ENCODE peak calls at places on chromosomes 12 and 14, in ten cellular contexts. One of them, this sample, is unnamed.

GRCh38 chr14:103380719-103381377 is 4.4 kb upstream of the MARK3 start:
- DNase-seq in choroid plexus epithelial cell: no peak
- DNase-seq in effector memory CD4-positive, alpha-beta T cell: no peak
- DNase-seq in mammary epithelial cell: no peak
- DNase-seq in tibial artery: no peak
- DNase-seq in psoas muscle: no peak
- DNase-seq in aorta: no peak
- DNase-seq in heart right ventricle: no peak
- DNase-seq in fibroblast of mammary gland: peak
- DNase-seq in mesenchymal stem cell: no peak
- DNase-seq in this sample: no peak

GRCh38 chr14:22472935-22473854 is 115.8 kb downstream of the DAD1 start:
- DNase-seq in choroid plexus epithelial cell: peak
- DNase-seq in effector memory CD4-positive, alpha-beta T cell: no peak
- DNase-seq in mammary epithelial cell: peak
- DNase-seq in tibial artery: peak
- DNase-seq in psoas muscle: no peak
- DNase-seq in aorta: no peak
- DNase-seq in heart right ventricle: no peak
- DNase-seq in fibroblast of mammary gland: peak
- DNase-seq in mesenchymal stem cell: peak
- DNase-seq in this sample: peak

GRCh38 chr14:69355955-69356321 is 42.2 kb downstream of the ERH start:
- DNase-seq in choroid plexus epithelial cell: peak
- DNase-seq in effector memory CD4-positive, alpha-beta T cell: no peak
- DNase-seq in mammary epithelial cell: no peak
- DNase-seq in tibial artery: peak
- DNase-seq in psoas muscle: peak
- DNase-seq in aorta: no peak
- DNase-seq in heart right ventricle: no peak
- DNase-seq in fibroblast of mammary gland: peak
- DNase-seq in mesenchymal stem cell: peak
- DNase-seq in this sample: peak

GRCh38 chr14:71165121-71165574 is 257.9 kb downstream of the PCNX1 start:
- DNase-seq in choroid plexus epithelial cell: no peak
- DNase-seq in effector memory CD4-positive, alpha-beta T cell: no peak
- DNase-seq in mammary epithelial cell: peak
- DNase-seq in tibial artery: no peak
- DNase-seq in psoas muscle: peak
- DNase-seq in aorta: no peak
- DNase-seq in heart right ventricle: no peak
- DNase-seq in fibroblast of mammary gland: no peak
- DNase-seq in mesenchymal stem cell: peak
- DNase-seq in this sample: no peak

GRCh38 chr14:51394391-51394790 is 154.3 kb downstream of the TMX1 start:
- DNase-seq in choroid plexus epithelial cell: peak
- DNase-seq in effector memory CD4-positive, alpha-beta T cell: no peak
- DNase-seq in mammary epithelial cell: no peak
- DNase-seq in tibial artery: no peak
- DNase-seq in psoas muscle: no peak
- DNase-seq in aorta: no peak
- DNase-seq in heart right ventricle: no peak
- DNase-seq in fibroblast of mammary gland: peak
- DNase-seq in mesenchymal stem cell: peak
- DNase-seq in this sample: no peak

GRCh38 chr12:104219361-104219892 is 3.8 kb downstream of the TXNRD1 start:
- DNase-seq in choroid plexus epithelial cell: peak
- DNase-seq in effector memory CD4-positive, alpha-beta T cell: no peak
- DNase-seq in mammary epithelial cell: peak
- DNase-seq in tibial artery: no peak
- DNase-seq in psoas muscle: no peak
- DNase-seq in aorta: no peak
- DNase-seq in heart right ventricle: no peak
- DNase-seq in fibroblast of mammary gland: peak
- DNase-seq in mesenchymal stem cell: peak
- DNase-seq in this sample: peak

GRCh38 chr12:86838709-86839108 is 582.5 kb upstream of the MGAT4C start:
- DNase-seq in choroid plexus epithelial cell: peak
- DNase-seq in effector memory CD4-positive, alpha-beta T cell: no peak
- DNase-seq in mammary epithelial cell: no peak
- DNase-seq in tibial artery: peak
- DNase-seq in psoas muscle: no peak
- DNase-seq in aorta: no peak
- DNase-seq in heart right ventricle: no peak
- DNase-seq in fibroblast of mammary gland: no peak
- DNase-seq in mesenchymal stem cell: no peak
- DNase-seq in this sample: no peak

GRCh38 chr14:37122288-37122687 is 50.1 kb downstream of the SLC25A21 start:
- DNase-seq in choroid plexus epithelial cell: peak
- DNase-seq in effector memory CD4-positive, alpha-beta T cell: no peak
- DNase-seq in mammary epithelial cell: peak
- DNase-seq in tibial artery: no peak
- DNase-seq in psoas muscle: no peak
- DNase-seq in aorta: no peak
- DNase-seq in heart right ventricle: no peak
- DNase-seq in fibroblast of mammary gland: peak
- DNase-seq in mesenchymal stem cell: peak
- DNase-seq in this sample: no peak

GRCh38 chr12:24861751-24862575 is 86.9 kb downstream of the BCAT1 start:
- DNase-seq in choroid plexus epithelial cell: peak
- DNase-seq in effector memory CD4-positive, alpha-beta T cell: no peak
- DNase-seq in mammary epithelial cell: peak
- DNase-seq in tibial artery: no peak
- DNase-seq in psoas muscle: no peak
- DNase-seq in aorta: no peak
- DNase-seq in heart right ventricle: no peak
- DNase-seq in fibroblast of mammary gland: no peak
- DNase-seq in mesenchymal stem cell: peak
- DNase-seq in this sample: peak

GRCh38 chr14:32947792-32948191 is 9.1 kb downstream of the NPAS3 start:
- DNase-seq in choroid plexus epithelial cell: no peak
- DNase-seq in effector memory CD4-positive, alpha-beta T cell: no peak
- DNase-seq in mammary epithelial cell: no peak
- DNase-seq in tibial artery: no peak
- DNase-seq in psoas muscle: no peak
- DNase-seq in aorta: no peak
- DNase-seq in heart right ventricle: no peak
- DNase-seq in fibroblast of mammary gland: no peak
- DNase-seq in mesenchymal stem cell: no peak
- DNase-seq in this sample: no peak

GRCh38 chr12:28936221-28936620 is 212.9 kb upstream of the FAR2 start:
- DNase-seq in choroid plexus epithelial cell: no peak
- DNase-seq in effector memory CD4-positive, alpha-beta T cell: no peak
- DNase-seq in mammary epithelial cell: no peak
- DNase-seq in tibial artery: no peak
- DNase-seq in psoas muscle: no peak
- DNase-seq in aorta: no peak
- DNase-seq in heart right ventricle: no peak
- DNase-seq in fibroblast of mammary gland: no peak
- DNase-seq in mesenchymal stem cell: no peak
- DNase-seq in this sample: no peak

GRCh38 chr12:70661762-70662161 is 24.5 kb upstream of the PTPRB start:
- DNase-seq in choroid plexus epithelial cell: peak
- DNase-seq in effector memory CD4-positive, alpha-beta T cell: no peak
- DNase-seq in mammary epithelial cell: peak
- DNase-seq in tibial artery: no peak
- DNase-seq in psoas muscle: no peak
- DNase-seq in aorta: no peak
- DNase-seq in heart right ventricle: no peak
- DNase-seq in fibroblast of mammary gland: peak
- DNase-seq in mesenchymal stem cell: peak
- DNase-seq in this sample: peak

GRCh38 chr12:94012508-94013044 is 135.8 kb upstream of the PLXNC1 start:
- DNase-seq in choroid plexus epithelial cell: no peak
- DNase-seq in effector memory CD4-positive, alpha-beta T cell: no peak
- DNase-seq in mammary epithelial cell: no peak
- DNase-seq in tibial artery: no peak
- DNase-seq in psoas muscle: no peak
- DNase-seq in aorta: no peak
- DNase-seq in heart right ventricle: no peak
- DNase-seq in fibroblast of mammary gland: no peak
- DNase-seq in mesenchymal stem cell: no peak
- DNase-seq in this sample: no peak

GRCh38 chr14:88078525-88078924 is 73.6 kb downstream of the GPR65 start:
- DNase-seq in choroid plexus epithelial cell: no peak
- DNase-seq in effector memory CD4-positive, alpha-beta T cell: no peak
- DNase-seq in mammary epithelial cell: no peak
- DNase-seq in tibial artery: no peak
- DNase-seq in psoas muscle: no peak
- DNase-seq in aorta: no peak
- DNase-seq in heart right ventricle: no peak
- DNase-seq in fibroblast of mammary gland: no peak
- DNase-seq in mesenchymal stem cell: no peak
- DNase-seq in this sample: no peak

GRCh38 chr12:132887513-132888341 is at the start of gene CHFR:
- DNase-seq in choroid plexus epithelial cell: peak
- DNase-seq in effector memory CD4-positive, alpha-beta T cell: peak
- DNase-seq in mammary epithelial cell: peak
- DNase-seq in tibial artery: peak
- DNase-seq in psoas muscle: peak
- DNase-seq in aorta: peak
- DNase-seq in heart right ventricle: peak
- DNase-seq in fibroblast of mammary gland: peak
- DNase-seq in mesenchymal stem cell: peak
- DNase-seq in this sample: peak

DNA sequence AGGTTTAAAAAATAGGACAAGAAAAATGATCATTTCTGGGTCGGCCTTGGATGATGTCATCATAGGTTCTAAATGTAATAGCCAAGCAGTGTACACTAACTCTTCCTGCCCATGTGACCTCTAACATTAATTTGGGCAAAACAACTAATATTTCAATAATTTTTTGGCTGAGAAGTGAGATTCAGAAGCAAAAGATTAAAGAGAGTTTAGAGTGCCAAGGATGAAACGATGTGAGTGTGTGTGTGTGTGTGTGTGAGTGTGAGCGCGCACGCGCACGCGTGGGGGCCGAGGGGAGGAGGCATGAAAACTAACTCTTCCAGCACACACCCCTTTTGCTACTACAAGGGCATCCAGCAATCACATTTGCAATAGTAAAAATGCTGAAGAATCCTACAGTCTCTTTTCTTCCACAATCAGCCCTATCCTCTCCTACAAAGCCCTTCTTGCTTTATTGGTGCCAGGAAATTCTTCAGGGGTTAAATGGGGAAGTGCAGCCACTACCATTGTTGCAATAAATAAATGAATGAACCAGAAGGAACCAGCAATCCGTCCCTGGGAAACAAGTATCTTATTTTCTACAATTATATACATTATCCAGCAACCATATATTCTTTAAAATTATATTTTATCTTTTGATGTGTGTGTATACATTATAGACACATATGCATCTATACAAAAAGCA is 52.9 kb downstream of the PEBP1 start:
- DNase-seq in choroid plexus epithelial cell: peak
- DNase-seq in effector memory CD4-positive, alpha-beta T cell: no peak
- DNase-seq in mammary epithelial cell: peak
- DNase-seq in tibial artery: peak
- DNase-seq in psoas muscle: peak
- DNase-seq in aorta: no peak
- DNase-seq in heart right ventricle: peak
- DNase-seq in fibroblast of mammary gland: peak
- DNase-seq in mesenchymal stem cell: peak
- DNase-seq in this sample: peak
- H3K4me3 ChIP-seq in choroid plexus epithelial cell: peak
- H3K4me3 ChIP-seq in effector memory CD4-positive, alpha-beta T cell: no peak
- H3K4me3 ChIP-seq in mammary epithelial cell: no peak
- H3K4me3 ChIP-seq in tibial artery: peak
- H3K4me3 ChIP-seq in psoas muscle: peak
- H3K4me3 ChIP-seq in aorta: peak
- H3K4me3 ChIP-seq in heart right ventricle: peak
- H3K4me3 ChIP-seq in fibroblast of mammary gland: peak
- H3K4me3 ChIP-seq in mesenchymal stem cell: no peak
- H3K4me3 ChIP-seq in this sample: peak

GRCh38 chr14:67411375-67411774 is 590 bp downstream of the PLEK2 start:
- DNase-seq in choroid plexus epithelial cell: peak
- DNase-seq in effector memory CD4-positive, alpha-beta T cell: no peak
- DNase-seq in mammary epithelial cell: no peak
- DNase-seq in tibial artery: no peak
- DNase-seq in psoas muscle: no peak
- DNase-seq in aorta: no peak
- DNase-seq in heart right ventricle: no peak
- DNase-seq in fibroblast of mammary gland: no peak
- DNase-seq in mesenchymal stem cell: no peak
- DNase-seq in this sample: no peak
- H3K4me3 ChIP-seq in choroid plexus epithelial cell: peak
- H3K4me3 ChIP-seq in effector memory CD4-positive, alpha-beta T cell: peak
- H3K4me3 ChIP-seq in mammary epithelial cell: peak
- H3K4me3 ChIP-seq in tibial artery: peak
- H3K4me3 ChIP-seq in psoas muscle: peak
- H3K4me3 ChIP-seq in aorta: no peak
- H3K4me3 ChIP-seq in heart right ventricle: peak
- H3K4me3 ChIP-seq in fibroblast of mammary gland: peak
- H3K4me3 ChIP-seq in mesenchymal stem cell: peak
- H3K4me3 ChIP-seq in this sample: peak

GRCh38 chr12:83015390-83016225 is 328.9 kb downstream of the TMTC2 start:
- DNase-seq in choroid plexus epithelial cell: peak
- DNase-seq in effector memory CD4-positive, alpha-beta T cell: no peak
- DNase-seq in mammary epithelial cell: no peak
- DNase-seq in tibial artery: no peak
- DNase-seq in psoas muscle: no peak
- DNase-seq in aorta: no peak
- DNase-seq in heart right ventricle: no peak
- DNase-seq in fibroblast of mammary gland: peak
- DNase-seq in mesenchymal stem cell: no peak
- DNase-seq in this sample: peak
- H3K4me3 ChIP-seq in choroid plexus epithelial cell: peak
- H3K4me3 ChIP-seq in effector memory CD4-positive, alpha-beta T cell: no peak
- H3K4me3 ChIP-seq in mammary epithelial cell: no peak
- H3K4me3 ChIP-seq in tibial artery: no peak
- H3K4me3 ChIP-seq in psoas muscle: peak
- H3K4me3 ChIP-seq in aorta: peak
- H3K4me3 ChIP-seq in heart right ventricle: peak
- H3K4me3 ChIP-seq in fibroblast of mammary gland: no peak
- H3K4me3 ChIP-seq in mesenchymal stem cell: no peak
- H3K4me3 ChIP-seq in this sample: peak

DNA sequence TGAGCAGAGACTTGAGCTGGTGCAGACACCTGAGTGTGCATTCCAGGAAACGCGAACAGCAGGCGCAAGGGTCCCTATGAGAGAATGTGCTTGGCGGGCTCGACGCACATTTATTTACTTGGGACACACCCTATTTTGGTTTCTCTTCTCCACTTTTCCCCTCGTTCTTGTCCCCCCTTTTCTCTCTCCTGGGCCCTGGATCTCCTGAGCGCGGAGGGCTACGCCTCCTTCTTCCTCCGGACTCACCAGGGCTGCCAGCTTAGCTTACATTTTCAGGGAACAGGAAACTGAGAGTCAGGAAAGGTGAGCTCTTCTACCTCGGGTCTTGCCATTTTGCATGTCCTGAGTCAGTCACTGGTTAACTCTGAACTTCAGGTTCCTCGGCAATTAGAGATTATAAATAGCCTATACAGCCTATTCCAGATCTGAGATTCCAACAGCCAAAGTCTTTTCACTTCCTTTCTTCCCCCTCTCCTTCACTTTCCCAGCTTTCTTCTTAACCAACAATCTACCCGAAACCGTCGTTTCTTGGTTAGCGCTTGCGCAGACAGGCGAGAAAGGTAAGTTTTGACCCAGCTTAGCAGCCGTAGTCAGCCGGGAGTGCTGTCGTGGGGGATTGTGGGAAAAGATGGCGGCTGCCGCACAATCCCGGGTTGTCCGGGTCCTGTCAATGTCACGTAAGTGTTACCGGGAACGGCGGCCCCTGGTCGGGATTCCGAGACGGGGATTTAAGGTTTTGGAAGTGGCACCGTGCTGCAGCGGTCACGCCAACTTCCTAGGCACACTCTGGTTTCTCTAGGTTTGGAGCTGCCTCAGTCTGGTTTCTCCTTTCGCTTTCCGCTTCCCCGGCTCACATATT is at the start of the genes AKAP3 and NDUFA9:
- DNase-seq in choroid plexus epithelial cell: peak
- DNase-seq in effector memory CD4-positive, alpha-beta T cell: peak
- DNase-seq in mammary epithelial cell: peak
- DNase-seq in tibial artery: peak
- DNase-seq in psoas muscle: peak
- DNase-seq in aorta: peak
- DNase-seq in heart right ventricle: peak
- DNase-seq in fibroblast of mammary gland: peak
- DNase-seq in mesenchymal stem cell: peak
- DNase-seq in this sample: peak
- H3K4me3 ChIP-seq in choroid plexus epithelial cell: peak
- H3K4me3 ChIP-seq in effector memory CD4-positive, alpha-beta T cell: peak
- H3K4me3 ChIP-seq in mammary epithelial cell: peak
- H3K4me3 ChIP-seq in tibial artery: peak
- H3K4me3 ChIP-seq in psoas muscle: peak
- H3K4me3 ChIP-seq in aorta: peak
- H3K4me3 ChIP-seq in heart right ventricle: peak
- H3K4me3 ChIP-seq in fibroblast of mammary gland: peak
- H3K4me3 ChIP-seq in mesenchymal stem cell: peak
- H3K4me3 ChIP-seq in this sample: peak

This sample was measured in brain microvascular endothelial cell.